ENCODE peak calls at places on chromosomes 12 and 14, in ten cellular contexts. One of them, this sample, is unnamed.

GRCh38 chr14:32679927-32680612 is 258.6 kb upstream of the NPAS3 start:
- DNase-seq in heart left ventricle: no peak
- DNase-seq in stomach: no peak
- DNase-seq in A549: no peak
- DNase-seq in GM12891: no peak
- DNase-seq in Peyer's patch: no peak
- DNase-seq in uterus: no peak
- DNase-seq in HCT116: no peak
- DNase-seq in IMR-90: no peak
- DNase-seq in transverse colon: no peak
- DNase-seq in this sample: no peak

GRCh38 chr14:103518416-103519042 is 4.1 kb downstream of the CKB start:
- DNase-seq in heart left ventricle: peak
- DNase-seq in A549: peak
- DNase-seq in GM12891: peak
- DNase-seq in transverse colon: peak
- DNase-seq in IMR-90: peak
- DNase-seq in HCT116: no peak
- DNase-seq in stomach: peak
- DNase-seq in uterus: peak
- DNase-seq in Peyer's patch: peak
- DNase-seq in this sample: peak

GRCh38 chr12:6328045-6328779 is 13.7 kb downstream of the TNFRSF1A start:
- DNase-seq in HCT116: no peak
- DNase-seq in uterus: peak
- DNase-seq in GM12891: no peak
- DNase-seq in heart left ventricle: no peak
- DNase-seq in A549: no peak
- DNase-seq in IMR-90: no peak
- DNase-seq in Peyer's patch: no peak
- DNase-seq in stomach: no peak
- DNase-seq in transverse colon: no peak
- DNase-seq in this sample: no peak

GRCh38 chr14:89630096-89630829 is 213.2 kb upstream of the FOXN3 start:
- DNase-seq in HCT116: no peak
- DNase-seq in IMR-90: no peak
- DNase-seq in heart left ventricle: no peak
- DNase-seq in GM12891: no peak
- DNase-seq in Peyer's patch: no peak
- DNase-seq in uterus: no peak
- DNase-seq in transverse colon: no peak
- DNase-seq in A549: no peak
- DNase-seq in stomach: no peak
- DNase-seq in this sample: no peak

GRCh38 chr12:6335451-6336078 is 6.3 kb downstream of the TNFRSF1A start:
- DNase-seq in stomach: peak
- DNase-seq in HCT116: no peak
- DNase-seq in A549: peak
- DNase-seq in transverse colon: peak
- DNase-seq in heart left ventricle: peak
- DNase-seq in GM12891: peak
- DNase-seq in Peyer's patch: peak
- DNase-seq in uterus: peak
- DNase-seq in IMR-90: peak
- DNase-seq in this sample: no peak

GRCh38 chr12:132593521-132593920 is 16.9 kb downstream of the LRCOL1 start:
- DNase-seq in A549: no peak
- DNase-seq in transverse colon: no peak
- DNase-seq in heart left ventricle: no peak
- DNase-seq in Peyer's patch: no peak
- DNase-seq in GM12891: no peak
- DNase-seq in stomach: no peak
- DNase-seq in IMR-90: no peak
- DNase-seq in uterus: no peak
- DNase-seq in HCT116: no peak
- DNase-seq in this sample: no peak

GRCh38 chr12:25496098-25496587 is 56.9 kb downstream of the LMNTD1 start:
- DNase-seq in uterus: no peak
- DNase-seq in heart left ventricle: no peak
- DNase-seq in stomach: no peak
- DNase-seq in transverse colon: no peak
- DNase-seq in Peyer's patch: no peak
- DNase-seq in IMR-90: peak
- DNase-seq in GM12891: no peak
- DNase-seq in A549: no peak
- DNase-seq in HCT116: no peak
- DNase-seq in this sample: no peak

GRCh38 chr14:49250109-49250508 is 336.1 kb downstream of the RPS29 start:
- DNase-seq in Peyer's patch: no peak
- DNase-seq in IMR-90: peak
- DNase-seq in stomach: no peak
- DNase-seq in A549: no peak
- DNase-seq in heart left ventricle: no peak
- DNase-seq in HCT116: no peak
- DNase-seq in uterus: no peak
- DNase-seq in GM12891: no peak
- DNase-seq in transverse colon: no peak
- DNase-seq in this sample: no peak

GRCh38 chr12:50764861-50765324 is 992 bp downstream of the ATF1 start:
- DNase-seq in heart left ventricle: peak
- DNase-seq in HCT116: no peak
- DNase-seq in stomach: no peak
- DNase-seq in uterus: peak
- DNase-seq in A549: peak
- DNase-seq in Peyer's patch: peak
- DNase-seq in IMR-90: peak
- DNase-seq in transverse colon: peak
- DNase-seq in GM12891: no peak
- DNase-seq in this sample: peak

GRCh38 chr12:50764116-50764860 is 387 bp downstream of the ATF1 start:
- DNase-seq in A549: peak
- DNase-seq in uterus: peak
- DNase-seq in GM12891: peak
- DNase-seq in stomach: peak
- DNase-seq in heart left ventricle: peak
- DNase-seq in IMR-90: peak
- DNase-seq in Peyer's patch: no peak
- DNase-seq in transverse colon: no peak
- DNase-seq in HCT116: no peak
- DNase-seq in this sample: peak

GRCh38 chr12:50765325-50765911 is 1.5 kb downstream of the ATF1 start:
- DNase-seq in Peyer's patch: peak
- DNase-seq in stomach: peak
- DNase-seq in IMR-90: peak
- DNase-seq in heart left ventricle: no peak
- DNase-seq in GM12891: no peak
- DNase-seq in HCT116: no peak
- DNase-seq in A549: peak
- DNase-seq in transverse colon: peak
- DNase-seq in uterus: no peak
- DNase-seq in this sample: peak

DNA sequence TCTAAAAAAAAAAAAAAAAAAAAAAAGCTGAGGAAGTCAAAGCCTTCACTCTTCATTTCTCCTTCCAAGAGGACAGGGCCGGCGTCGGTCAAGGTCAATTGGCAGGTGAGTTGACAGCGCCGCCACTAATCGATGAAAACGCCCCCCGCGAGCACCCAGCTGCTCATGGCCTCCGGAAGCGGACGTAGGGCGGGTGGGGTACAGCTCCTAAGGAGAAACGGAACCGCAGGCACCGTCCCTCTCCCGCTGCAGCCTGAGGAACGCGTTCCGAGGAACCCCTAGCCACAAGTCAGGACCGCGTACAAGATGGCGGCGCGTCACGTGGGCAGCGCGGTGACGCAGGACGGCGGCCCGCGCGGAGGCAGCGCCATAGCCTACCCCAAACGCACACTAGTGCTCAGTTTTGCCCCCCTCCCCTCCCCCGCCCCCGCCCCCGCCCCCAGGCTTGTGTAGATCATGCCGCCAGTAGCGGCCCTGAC is at the start of gene ATF1:
- DNase-seq in transverse colon: peak
- DNase-seq in uterus: peak
- DNase-seq in A549: peak
- DNase-seq in IMR-90: peak
- DNase-seq in Peyer's patch: peak
- DNase-seq in HCT116: peak
- DNase-seq in GM12891: no peak
- DNase-seq in heart left ventricle: peak
- DNase-seq in stomach: peak
- DNase-seq in this sample: peak
- TF ChIP-seq POLR2A in transverse colon: peak
- TF ChIP-seq POLR2A in uterus: peak
- TF ChIP-seq POLR2A in A549: peak
- TF ChIP-seq POLR2A in IMR-90: peak
- TF ChIP-seq POLR2A in Peyer's patch: peak
- TF ChIP-seq POLR2A in HCT116: peak
- TF ChIP-seq POLR2A in GM12891: peak
- TF ChIP-seq POLR2A in heart left ventricle: peak
- TF ChIP-seq POLR2A in stomach: no peak
- TF ChIP-seq POLR2A in this sample: peak

GRCh38 chr12:47902131-47902639 is 2.6 kb downstream of the VDR start:
- DNase-seq in transverse colon: no peak
- DNase-seq in stomach: no peak
- DNase-seq in heart left ventricle: no peak
- DNase-seq in IMR-90: no peak
- DNase-seq in A549: no peak
- DNase-seq in HCT116: no peak
- DNase-seq in uterus: no peak
- DNase-seq in Peyer's patch: no peak
- DNase-seq in GM12891: no peak
- DNase-seq in this sample: no peak
- TF ChIP-seq POLR2A in transverse colon: no peak
- TF ChIP-seq POLR2A in stomach: no peak
- TF ChIP-seq POLR2A in heart left ventricle: no peak
- TF ChIP-seq POLR2A in IMR-90: no peak
- TF ChIP-seq POLR2A in A549: no peak
- TF ChIP-seq POLR2A in HCT116: no peak
- TF ChIP-seq POLR2A in uterus: no peak
- TF ChIP-seq POLR2A in Peyer's patch: no peak
- TF ChIP-seq POLR2A in GM12891: no peak
- TF ChIP-seq POLR2A in this sample: no peak

GRCh38 chr14:100221419-100222218 is 17.3 kb upstream of the YY1 start:
- DNase-seq in Peyer's patch: peak
- DNase-seq in stomach: peak
- DNase-seq in IMR-90: peak
- DNase-seq in A549: no peak
- DNase-seq in HCT116: no peak
- DNase-seq in transverse colon: peak
- DNase-seq in GM12891: no peak
- DNase-seq in heart left ventricle: peak
- DNase-seq in uterus: no peak
- DNase-seq in this sample: no peak

GRCh38 chr14:100225169-100225568 is 13.8 kb upstream of the YY1 start:
- DNase-seq in stomach: no peak
- DNase-seq in uterus: no peak
- DNase-seq in GM12891: no peak
- DNase-seq in Peyer's patch: no peak
- DNase-seq in heart left ventricle: no peak
- DNase-seq in IMR-90: no peak
- DNase-seq in HCT116: no peak
- DNase-seq in A549: no peak
- DNase-seq in transverse colon: no peak
- DNase-seq in this sample: no peak

GRCh38 chr14:100224229-100224628 is 14.7 kb upstream of the YY1 start:
- DNase-seq in HCT116: no peak
- DNase-seq in transverse colon: no peak
- DNase-seq in Peyer's patch: no peak
- DNase-seq in GM12891: no peak
- DNase-seq in stomach: no peak
- DNase-seq in IMR-90: no peak
- DNase-seq in uterus: no peak
- DNase-seq in heart left ventricle: no peak
- DNase-seq in A549: no peak
- DNase-seq in this sample: no peak

GRCh38 chr14:100222219-100223093 is 16.5 kb upstream of the YY1 start:
- DNase-seq in A549: no peak
- DNase-seq in GM12891: no peak
- DNase-seq in Peyer's patch: peak
- DNase-seq in transverse colon: no peak
- DNase-seq in IMR-90: no peak
- DNase-seq in HCT116: no peak
- DNase-seq in stomach: no peak
- DNase-seq in uterus: no peak
- DNase-seq in heart left ventricle: no peak
- DNase-seq in this sample: no peak

DNA sequence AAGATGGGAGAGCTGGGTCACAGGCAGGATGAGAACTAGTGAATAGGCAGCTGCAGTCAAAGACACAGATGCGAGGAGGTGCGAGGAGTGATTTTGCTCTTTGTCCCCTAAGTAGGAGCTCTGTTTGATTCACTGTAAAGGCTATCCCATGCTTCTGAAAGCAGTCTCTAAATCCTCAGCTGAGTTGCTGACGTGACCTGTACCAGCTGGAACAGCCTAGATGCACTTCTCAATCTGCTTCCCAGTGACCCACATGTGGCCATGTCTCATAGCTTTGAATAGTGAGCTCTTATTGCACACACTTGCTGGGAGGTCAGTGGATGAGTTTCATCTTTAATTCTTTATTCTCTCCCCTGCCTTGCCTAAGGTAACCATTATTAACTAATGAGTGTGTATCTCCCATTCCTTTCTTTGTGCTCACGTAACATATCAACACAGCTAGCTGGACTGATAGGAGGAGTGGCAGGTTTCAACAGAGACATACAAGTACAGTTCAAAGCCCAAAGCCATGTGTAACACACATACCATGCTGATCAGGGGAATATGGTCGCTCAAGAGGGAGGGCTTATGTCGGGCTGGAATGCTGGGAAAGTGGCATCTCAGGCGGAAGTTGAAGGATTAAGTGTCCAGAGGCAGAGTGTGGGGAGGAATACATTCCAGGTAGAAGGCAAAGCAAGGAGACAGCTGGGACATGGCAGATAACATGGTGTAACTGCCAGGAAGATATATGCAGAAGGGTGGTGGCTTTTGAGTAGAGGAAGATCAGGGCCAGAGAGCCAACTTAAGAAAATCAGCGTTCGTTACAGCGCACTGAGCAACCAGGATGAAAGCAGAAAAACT is 15.4 kb upstream of the YY1 start:
- DNase-seq in GM12891: no peak
- DNase-seq in IMR-90: peak
- DNase-seq in HCT116: no peak
- DNase-seq in transverse colon: no peak
- DNase-seq in uterus: no peak
- DNase-seq in Peyer's patch: no peak
- DNase-seq in A549: no peak
- DNase-seq in heart left ventricle: no peak
- DNase-seq in stomach: no peak
- DNase-seq in this sample: no peak
- TF ChIP-seq POLR2A in GM12891: no peak
- TF ChIP-seq POLR2A in IMR-90: no peak
- TF ChIP-seq POLR2A in HCT116: no peak
- TF ChIP-seq POLR2A in transverse colon: no peak
- TF ChIP-seq POLR2A in uterus: no peak
- TF ChIP-seq POLR2A in Peyer's patch: no peak
- TF ChIP-seq POLR2A in A549: no peak
- TF ChIP-seq POLR2A in heart left ventricle: no peak
- TF ChIP-seq POLR2A in stomach: no peak
- TF ChIP-seq POLR2A in this sample: no peak

DNA sequence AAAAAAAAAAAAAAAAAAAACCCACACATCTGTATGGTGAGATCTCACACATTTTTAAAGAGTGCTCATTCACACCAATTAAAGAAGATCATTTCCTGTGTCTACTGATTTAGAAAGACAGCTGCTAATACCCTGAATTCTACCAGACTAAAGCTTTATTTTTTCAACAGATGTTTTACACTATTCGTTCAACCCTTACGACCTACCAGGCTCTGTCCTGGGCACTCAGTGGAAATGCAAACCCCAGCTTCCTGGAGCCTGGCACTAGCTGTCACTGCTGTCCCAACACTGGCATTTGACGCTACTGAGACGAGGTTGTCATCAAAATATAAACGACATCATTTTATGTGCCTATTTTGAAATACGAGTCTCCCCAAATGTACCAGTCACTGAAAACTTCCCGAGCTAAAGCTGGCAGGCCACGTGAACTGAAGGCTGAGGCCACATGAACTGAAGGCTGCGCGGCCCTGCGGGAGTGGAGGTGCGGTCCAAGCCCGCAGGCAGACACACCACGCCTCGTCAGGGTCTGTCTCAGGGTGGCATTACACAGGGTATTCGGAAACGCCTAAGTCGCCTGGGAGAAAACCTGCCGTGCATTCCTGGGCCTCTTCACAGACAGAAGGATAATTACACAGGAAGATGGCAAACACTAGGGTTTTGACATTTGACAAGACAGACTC is 27.2 kb downstream of the SLC15A4 start:
- DNase-seq in IMR-90: no peak
- DNase-seq in A549: no peak
- DNase-seq in heart left ventricle: peak
- DNase-seq in GM12891: no peak
- DNase-seq in stomach: no peak
- DNase-seq in uterus: no peak
- DNase-seq in Peyer's patch: no peak
- DNase-seq in transverse colon: no peak
- DNase-seq in HCT116: no peak
- DNase-seq in this sample: no peak
- TF ChIP-seq POLR2A in IMR-90: no peak
- TF ChIP-seq POLR2A in A549: no peak
- TF ChIP-seq POLR2A in heart left ventricle: no peak
- TF ChIP-seq POLR2A in GM12891: no peak
- TF ChIP-seq POLR2A in stomach: no peak
- TF ChIP-seq POLR2A in uterus: no peak
- TF ChIP-seq POLR2A in Peyer's patch: no peak
- TF ChIP-seq POLR2A in transverse colon: no peak
- TF ChIP-seq POLR2A in HCT116: no peak
- TF ChIP-seq POLR2A in this sample: no peak